ENCODE peak calls at places on chromosomes 1 and 21, in ten cellular contexts. A is GM13976, X is choroid plexus epithelial cell, M is K562, B is glutamatergic neuron, L is H9, U is foreskin fibroblast, N is cardiac muscle cell, F is pancreas, H is upper lobe of left lung. S is an unnamed sample.

GRCh38 chr1:10980094-10980577 is 32.3 kb upstream of the TARDBP start:
- DNase-seq in A (no peak), M (no peak), L (peak), F (peak), B (peak), N (peak), X (peak), U (peak), H (peak), S (no peak)

GRCh38 chr1:172394167-172394751 is 26.2 kb upstream of the C1orf105 start:
- DNase-seq in U (no peak), F (no peak), B (no peak), H (no peak), X (peak), L (no peak), A (peak), M (no peak), N (no peak), S (peak)

GRCh38 chr1:19845166-19845954 is 30.3 kb upstream of the RNF186 start:
- DNase-seq in L (no peak), U (no peak), N (no peak), B (no peak), A (no peak), F (no peak), M (no peak), X (peak), H (no peak), S (no peak)

GRCh38 chr1:229434641-229435051 is 752 bp upstream of the ACTA1 start:
- DNase-seq in X (no peak), N (no peak), H (peak), B (peak), F (no peak), A (no peak), M (no peak), U (peak), L (peak), S (no peak)

GRCh38 chr1:89822999-89823628 is 2.3 kb downstream of the LRRC8D start:
- DNase-seq in U (peak), F (no peak), B (no peak), X (peak), A (no peak), H (no peak), L (no peak), M (peak), N (peak), S (no peak)

GRCh38 chr1:66562561-66562960 is 28.6 kb downstream of the SGIP1 start:
- DNase-seq in H (no peak), A (no peak), F (no peak), N (no peak), L (no peak), X (no peak), B (no peak), M (no peak), U (peak), S (no peak)

GRCh38 chr1:236156512-236157208 is 14.3 kb downstream of the GPR137B start:
- DNase-seq in H (no peak), A (peak), B (no peak), M (peak), N (no peak), U (no peak), L (no peak), F (no peak), X (no peak), S (peak)

GRCh38 chr21:41933259-41934079 is 20.3 kb downstream of the C2CD2 start:
- DNase-seq in A (no peak), M (no peak), X (peak), F (no peak), B (no peak), N (peak), L (no peak), H (no peak), U (peak), S (no peak)

GRCh38 chr1:69244211-69244610 is 323.5 kb upstream of the LRRC7 start:
- DNase-seq in L (peak), X (peak), U (no peak), A (no peak), H (no peak), F (no peak), M (no peak), N (no peak), B (no peak), S (no peak)

GRCh38 chr1:147892216-147892615 is 10.4 kb upstream of the GJA8 start:
- DNase-seq in F (no peak), H (no peak), N (peak), A (no peak), B (no peak), X (peak), L (peak), M (no peak), U (peak), S (no peak)

GRCh38 chr1:119275145-119275929 is 93.2 kb upstream of the HAO2 start:
- DNase-seq in M (peak), A (peak), N (peak), F (peak), L (peak), U (peak), X (peak), H (no peak), B (peak), S (peak)

GRCh38 chr1:171841931-171842723 is 829 bp downstream of the DNM3 start:
- DNase-seq in H (peak), M (no peak), U (peak), A (peak), X (no peak), L (peak), N (no peak), F (peak), B (peak), S (peak)

GRCh38 chr1:197955486-197956394 is 38.6 kb downstream of the LHX9 start:
- DNase-seq in H (no peak), B (no peak), F (no peak), M (no peak), A (no peak), L (no peak), N (peak), X (peak), U (peak), S (no peak)

GRCh38 chr21:41887682-41888081 is 8.5 kb upstream of the PRDM15 start:
- DNase-seq in M (no peak), H (no peak), A (no peak), X (no peak), U (no peak), F (no peak), B (no peak), N (no peak), L (no peak), S (no peak)

GRCh38 chr1:201542166-201543045 is 3.5 kb downstream of the NAV1 start:
- DNase-seq in A (no peak), B (no peak), X (peak), L (no peak), N (peak), F (no peak), M (no peak), H (no peak), U (peak), S (no peak)

GRCh38 chr1:113255728-113256347 is 134.5 kb upstream of the MAGI3 start:
- DNase-seq in B (no peak), N (no peak), X (no peak), U (no peak), L (peak), H (no peak), A (no peak), F (peak), M (no peak), S (no peak)

GRCh38 chr1:195584870-195585624 is 1023.2 kb downstream of the KCNT2 start:
- DNase-seq in L (peak), H (no peak), B (no peak), F (no peak), A (no peak), X (no peak), N (no peak), U (peak), M (peak), S (no peak)

GRCh38 chr1:195577748-195578147 is 1030.5 kb downstream of the KCNT2 start:
- DNase-seq in M (peak), X (peak), B (no peak), L (no peak), A (no peak), N (no peak), U (no peak), H (no peak), F (no peak), S (no peak)

DNA sequence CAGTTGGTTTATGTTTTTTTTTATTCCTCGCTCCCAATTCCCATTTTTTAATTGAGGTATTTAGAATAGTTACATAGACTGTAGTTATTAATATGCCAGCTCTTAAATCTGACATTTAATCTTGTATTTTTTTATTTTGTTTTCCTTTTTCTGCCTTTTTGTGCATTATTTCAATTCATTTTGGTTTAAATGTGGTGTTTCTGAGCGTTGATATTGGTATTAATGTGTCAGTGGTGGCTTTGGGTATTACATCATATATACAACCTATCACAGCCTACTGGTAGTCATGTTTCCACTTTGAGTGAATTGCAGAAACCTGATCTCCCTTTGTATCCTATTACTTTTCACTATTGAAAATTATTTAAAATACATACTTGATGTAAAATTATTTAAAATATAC is 1027.3 kb downstream of the KCNT2 start:
- DNase-seq in A (no peak), U (peak), B (no peak), M (no peak), L (no peak), X (no peak), H (no peak), F (no peak), N (no peak), S (no peak)
- TF ChIP-seq CTCF in A (no peak), U (no peak), B (peak), M (no peak), L (peak), X (no peak), H (no peak), F (no peak), N (no peak), S (no peak)

GRCh38 chr1:156677616-156678596 is 699 bp upstream of the NES start:
- DNase-seq in L (peak), U (peak), X (peak), B (peak), F (no peak), H (no peak), N (peak), M (peak), A (peak), S (peak)
- TF ChIP-seq CTCF in L (peak), U (peak), X (peak), B (peak), F (peak), H (peak), N (peak), M (peak), A (peak), S (peak)

DNA sequence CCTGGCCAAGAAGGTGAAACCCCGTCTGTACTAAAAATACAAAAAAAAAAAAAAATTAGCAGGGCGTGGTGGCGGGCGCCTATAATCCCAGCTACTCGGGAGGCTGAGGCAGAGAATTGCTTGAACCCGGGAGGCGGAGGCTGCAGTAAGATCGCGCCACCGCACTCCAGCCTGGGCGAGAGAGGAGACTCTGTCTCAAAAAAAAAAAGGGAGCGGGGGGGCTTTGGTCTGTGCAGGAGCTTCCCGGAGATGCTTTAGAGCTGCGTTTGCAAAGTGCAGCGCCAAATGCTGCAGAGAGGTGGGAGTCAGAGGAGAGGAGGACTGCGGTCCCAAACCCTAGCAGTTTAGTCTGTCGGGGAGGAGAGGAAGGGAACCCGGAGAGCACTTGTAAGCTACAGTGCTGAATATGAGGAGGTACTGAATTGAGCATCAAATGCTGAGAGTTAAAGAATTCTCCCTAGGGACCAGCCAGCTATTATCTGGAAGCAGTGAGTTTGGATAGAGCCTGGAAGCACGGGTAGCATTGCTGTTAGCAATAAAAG is 569 bp downstream of the FALEC start:
- DNase-seq in U (peak), H (no peak), X (no peak), B (no peak), N (peak), L (peak), A (no peak), F (no peak), M (peak), S (no peak)
- TF ChIP-seq CTCF in U (no peak), H (no peak), X (peak), B (no peak), N (no peak), L (no peak), A (no peak), F (no peak), M (no peak), S (no peak)

GRCh38 chr1:32933742-32934322 is 30.8 kb downstream of the RNF19B start:
- DNase-seq in A (no peak), F (peak), X (peak), L (no peak), N (peak), H (no peak), U (peak), B (no peak), M (peak), S (no peak)
- TF ChIP-seq CTCF in A (no peak), F (no peak), X (peak), L (peak), N (no peak), H (peak), U (no peak), B (no peak), M (no peak), S (no peak)

GRCh38 chr1:39681294-39681693 is 9.4 kb upstream of the NT5C1A start:
- DNase-seq in H (no peak), N (no peak), M (no peak), F (no peak), B (no peak), X (no peak), U (no peak), A (no peak), L (no peak), S (no peak)

GRCh38 chr1:39681999-39682398 is 9.2 kb downstream of the HPCAL4 start:
- DNase-seq in U (no peak), N (no peak), M (no peak), F (no peak), B (no peak), X (no peak), L (no peak), A (no peak), H (no peak), S (no peak)

GRCh38 chr1:39677645-39678044 is 5.7 kb upstream of the NT5C1A start:
- DNase-seq in U (no peak), A (no peak), N (no peak), F (no peak), B (no peak), H (no peak), M (peak), X (no peak), L (no peak), S (no peak)

GRCh38 chr1:39680751-39681150 is 8.8 kb upstream of the NT5C1A start:
- DNase-seq in U (no peak), A (no peak), L (no peak), N (no peak), X (no peak), B (no peak), M (no peak), F (no peak), H (no peak), S (no peak)

GRCh38 chr1:39679821-39680220 is 7.9 kb upstream of the NT5C1A start:
- DNase-seq in X (no peak), U (peak), F (no peak), B (no peak), H (no peak), A (no peak), N (no peak), L (no peak), M (no peak), S (no peak)
- TF ChIP-seq CTCF in X (no peak), U (no peak), F (no peak), B (no peak), H (no peak), A (no peak), N (no peak), L (no peak), M (no peak), S (no peak)

DNA sequence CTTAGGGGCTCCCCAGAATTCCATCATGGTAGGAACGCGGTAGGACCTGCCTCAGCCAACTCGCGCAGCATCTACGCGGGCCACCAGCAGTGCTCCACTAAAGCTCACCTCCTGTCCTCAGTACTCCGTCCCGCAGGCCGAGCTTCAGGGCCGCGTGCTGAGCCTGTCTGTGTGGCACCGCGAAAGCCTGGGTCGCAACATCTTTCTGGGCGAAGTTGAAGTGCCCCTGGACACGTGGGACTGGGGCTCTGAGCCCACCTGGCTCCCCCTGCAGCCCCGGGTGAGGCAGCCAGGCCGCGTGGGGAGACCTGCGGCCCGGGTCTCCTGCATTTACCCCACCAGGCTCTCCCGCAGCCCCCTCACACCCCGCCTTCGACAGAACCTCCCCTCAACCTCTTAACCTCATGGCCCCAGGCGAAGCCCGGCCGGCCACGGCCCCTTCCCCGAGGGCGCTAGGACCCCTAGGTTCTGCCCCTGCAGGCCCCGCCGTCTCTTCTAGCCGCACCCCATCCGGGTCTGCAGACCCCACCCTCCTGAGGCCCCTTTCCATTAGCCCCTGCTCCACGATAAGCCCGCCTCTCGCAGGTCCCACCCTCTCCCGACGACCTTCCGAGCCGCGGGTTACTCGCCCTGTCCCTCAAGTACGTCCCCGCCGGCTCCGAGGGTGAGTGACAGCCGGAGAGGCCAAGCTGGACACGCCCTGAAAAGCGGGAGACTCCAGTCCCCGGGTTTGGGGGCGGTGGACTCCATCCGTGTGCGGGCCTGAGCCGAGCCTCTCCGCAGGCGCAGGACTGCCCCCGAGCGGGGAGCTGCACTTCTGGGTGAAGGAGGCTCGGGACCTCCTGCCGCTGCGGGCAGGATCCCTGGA is 9.1 kb downstream of the SYTL1 start:
- DNase-seq in X (peak), H (peak), F (no peak), M (peak), L (peak), B (peak), U (peak), A (no peak), N (peak), S (no peak)
- TF ChIP-seq CTCF in X (peak), H (no peak), F (no peak), M (peak), L (peak), B (no peak), U (no peak), A (no peak), N (peak), S (no peak)

GRCh38 chr21:45355573-45355972 is 49.4 kb upstream of the COL18A1 start:
- DNase-seq in H (no peak), L (no peak), X (no peak), B (no peak), A (no peak), F (no peak), U (no peak), M (no peak), N (no peak), S (no peak)
- TF ChIP-seq CTCF in H (no peak), L (no peak), X (no peak), B (no peak), A (no peak), F (no peak), U (no peak), M (no peak), N (no peak), S (no peak)

S was measured in GM20000.